ENCODE peak calls at places on chromosome 4, in nine cellular contexts. L is dermis blood vessel endothelial cell, U is IMR-90, M is brain microvascular endothelial cell, H is A549, V is nephron progenitor cell, F is EH, S is aorta, X is SW 1271. C is an unnamed sample.

GRCh38 chr4:122576261-122577188 is 44.3 kb downstream of the IL21 start:
- DNase-seq in S (no peak), L (peak; percentile 69), V (no peak), M (peak; percentile 70), H (peak; percentile 19), U (peak; percentile 58), F (peak; percentile 63), X (peak; percentile 29), C (peak; percentile 42)

GRCh38 chr4:142314183-142314582 is 531.9 kb downstream of the INPP4B start:
- DNase-seq in S (no peak), U (no peak), H (no peak), L (peak; percentile 2), M (no peak), F (no peak), V (no peak), X (no peak), C (no peak)

GRCh38 chr4:7863911-7864681 is 75.6 kb downstream of the AFAP1 start:
- DNase-seq in U (peak; percentile 42), X (no peak), M (no peak), L (no peak), S (no peak), F (no peak), V (no peak), H (no peak), C (no peak)

GRCh38 chr4:109233585-109233984 is 68.9 kb downstream of the COL25A1 start:
- DNase-seq in X (no peak), V (no peak), U (no peak), M (no peak), H (no peak), S (no peak), L (no peak), F (no peak), C (no peak)

GRCh38 chr4:5751073-5751917 is 40.3 kb downstream of the EVC start:
- DNase-seq in F (peak; percentile 82), V (no peak), L (no peak), H (no peak), U (peak; percentile 81), M (peak; percentile 84), S (no peak), X (no peak), C (no peak)

GRCh38 chr4:83207497-83208105 is 77.0 kb downstream of the COQ2 start:
- DNase-seq in S (no peak), F (peak; percentile 94), X (peak; percentile 71), H (peak; percentile 18), U (peak; percentile 67), M (peak; percentile 65), V (no peak), L (peak; percentile 36), C (no peak)

GRCh38 chr4:129929052-129929451 is 833.1 kb downstream of the C4orf33 start:
- DNase-seq in U (no peak), F (no peak), M (no peak), H (no peak), S (no peak), V (no peak), L (no peak), X (peak; percentile 2), C (peak; percentile 33)

GRCh38 chr4:173051697-173052096 is 116.9 kb upstream of the GALNT7 start:
- DNase-seq in F (peak; percentile 22), U (peak; percentile 7), X (no peak), L (peak; percentile 39), S (no peak), V (no peak), M (no peak), H (no peak), C (no peak)

GRCh38 chr4:41750624-41751324 is 2.2 kb upstream of the PHOX2B start:
- DNase-seq in F (no peak), V (peak; percentile 45), H (no peak), X (no peak), S (no peak), L (no peak), U (no peak), M (no peak), C (no peak)

GRCh38 chr4:24219171-24219570 is 329.3 kb upstream of the PPARGC1A start:
- DNase-seq in F (no peak), S (no peak), V (no peak), H (no peak), U (peak; percentile 39), L (no peak), X (no peak), M (no peak), C (no peak)

GRCh38 chr4:36285784-36286480 is 4.5 kb downstream of the DTHD1 start:
- DNase-seq in M (no peak), U (no peak), F (no peak), V (no peak), H (no peak), L (no peak), S (no peak), X (no peak), C (no peak)

GRCh38 chr4:48989461-48990203 is 3.6 kb downstream of the CWH43 start:
- DNase-seq in L (no peak), M (no peak), V (no peak), X (no peak), U (no peak), F (no peak), S (no peak), H (no peak), C (no peak)

C was measured in D341Med.